ENCODE peak calls at places on chromosomes 2 and 18, in seven cellular contexts. O is HCT116, D is GM23248, V is hepatocyte, G is fibroblast of lung, N is PC-9, M is GM12878. C is an unnamed sample.

GRCh38 chr2:37802899-37803379 is 122.1 kb upstream of the RMDN2 start:
- DNase-seq in O (no peak), D (peak; percentile 89), V (peak; percentile 70), G (peak; percentile 90), N (peak; percentile 94), M (no peak), C (no peak)

GRCh38 chr18:78979682-78980278 is at the start of gene SALL3:
- DNase-seq in O (no peak), D (no peak), V (no peak), G (no peak), N (no peak), M (no peak), C (peak; percentile 74)

GRCh38 chr2:107633580-107634147 is 193.0 kb upstream of the RGPD4 start:
- DNase-seq in O (no peak), D (peak; percentile 91), V (no peak), G (peak; percentile 84), N (no peak), M (no peak), C (no peak)

GRCh38 chr2:168424112-168424951 is 31.7 kb upstream of the CERS6 start:
- DNase-seq in O (no peak), D (no peak), V (no peak), G (peak; percentile 82), N (no peak), M (no peak), C (no peak)

GRCh38 chr2:7956126-7956689 is 725.6 kb upstream of the ID2 start:
- DNase-seq in O (no peak), D (peak; percentile 38), V (peak; percentile 31), G (no peak), N (no peak), M (no peak), C (no peak)

GRCh38 chr2:29223257-29223656 is 108.0 kb downstream of the CLIP4 start:
- DNase-seq in O (no peak), D (no peak), V (no peak), G (no peak), N (no peak), M (no peak), C (no peak)

GRCh38 chr2:143474568-143474967 is 345.3 kb downstream of the ARHGAP15 start:
- DNase-seq in O (no peak), D (no peak), V (no peak), G (no peak), N (no peak), M (no peak), C (no peak)

GRCh38 chr2:238956676-238957075 is 108.8 kb downstream of the TWIST2 start:
- DNase-seq in O (no peak), D (no peak), V (peak; percentile 2), G (no peak), N (no peak), M (no peak), C (no peak)

GRCh38 chr2:85843543-85843942 is 45.2 kb downstream of the ST3GAL5 start:
- DNase-seq in O (no peak), D (no peak), V (no peak), G (no peak), N (no peak), M (no peak), C (peak; percentile 72)

GRCh38 chr18:43396266-43396665 is 119.0 kb upstream of the SYT4 start:
- DNase-seq in O (no peak), D (peak; percentile 41), V (peak; percentile 39), G (peak; percentile 35), N (no peak), M (no peak), C (peak; percentile 52)

GRCh38 chr18:59748628-59749360 is 51.6 kb upstream of the CCBE1 start:
- DNase-seq in O (peak; percentile 41), D (peak; percentile 96), V (no peak), G (peak; percentile 74), N (peak; percentile 71), M (no peak), C (no peak)

GRCh38 chr2:238094438-238095022 is 5.6 kb upstream of the ESPNL start:
- DNase-seq in O (no peak), D (no peak), V (no peak), G (no peak), N (no peak), M (no peak), C (no peak)

GRCh38 chr2:110804915-110805314 is 72.5 kb downstream of the ACOXL start:
- DNase-seq in O (no peak), D (no peak), V (no peak), G (no peak), N (no peak), M (peak; percentile 66), C (no peak)

GRCh38 chr2:144099746-144100438 is 420.0 kb downstream of the ZEB2 start:
- DNase-seq in O (no peak), D (peak; percentile 84), V (peak; percentile 28), G (peak; percentile 77), N (peak; percentile 36), M (no peak), C (peak; percentile 11)

GRCh38 chr18:79802298-79802697 is 4.6 kb downstream of the KCNG2 start:
- DNase-seq in O (no peak), D (no peak), V (no peak), G (no peak), N (no peak), M (no peak), C (no peak)

GRCh38 chr2:45180033-45180746 is 170.9 kb upstream of the SIX2 start:
- DNase-seq in O (no peak), D (no peak), V (no peak), G (peak; percentile 88), N (no peak), M (no peak), C (no peak)
- TF ChIP-seq EZH2 in O (no peak), D (no peak), V (no peak), G (no peak), N (no peak), M (no peak), C (no peak)

DNA sequence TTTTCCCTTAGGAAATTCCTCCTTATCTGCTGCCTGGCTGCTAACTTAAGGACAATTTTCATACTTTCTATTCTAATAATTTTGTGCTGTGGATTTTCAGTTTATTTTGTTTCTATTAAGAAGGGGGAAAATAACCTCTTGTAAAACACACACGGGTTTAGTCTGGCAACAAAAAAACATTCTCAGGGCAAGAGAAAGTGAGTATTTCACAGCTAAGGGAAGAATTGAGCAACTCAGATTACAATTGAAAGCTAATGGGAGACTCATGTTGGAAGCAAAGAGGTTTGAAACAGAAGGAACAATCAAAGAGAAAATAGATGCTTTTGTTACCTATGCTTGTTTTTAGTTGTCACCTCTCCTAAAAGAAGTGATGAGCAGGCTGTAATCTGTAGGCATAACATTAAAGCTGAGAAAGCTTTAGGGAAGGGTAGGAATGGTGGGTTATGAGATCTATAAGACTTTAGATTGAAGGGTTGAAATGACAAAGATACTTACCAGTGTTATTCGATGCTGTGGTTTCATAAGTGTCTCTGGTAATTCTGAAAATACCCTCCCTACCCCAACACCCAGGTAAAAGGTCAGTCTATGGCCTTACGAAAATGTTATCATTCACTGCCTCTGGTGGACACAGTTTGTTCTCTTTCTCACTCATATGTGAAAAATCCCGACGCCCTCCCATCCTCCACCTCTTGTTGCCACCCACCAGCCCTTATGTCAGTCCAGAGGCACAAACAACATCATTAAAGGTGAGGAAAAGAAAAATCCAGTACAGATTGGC is 510.9 kb downstream of the TXNL1 start:
- DNase-seq in O (no peak), D (peak; percentile 58), V (no peak), G (no peak), N (no peak), M (no peak), C (no peak)
- TF ChIP-seq EZH2 in O (no peak), D (no peak), V (no peak), G (no peak), N (no peak), M (no peak), C (no peak)

DNA sequence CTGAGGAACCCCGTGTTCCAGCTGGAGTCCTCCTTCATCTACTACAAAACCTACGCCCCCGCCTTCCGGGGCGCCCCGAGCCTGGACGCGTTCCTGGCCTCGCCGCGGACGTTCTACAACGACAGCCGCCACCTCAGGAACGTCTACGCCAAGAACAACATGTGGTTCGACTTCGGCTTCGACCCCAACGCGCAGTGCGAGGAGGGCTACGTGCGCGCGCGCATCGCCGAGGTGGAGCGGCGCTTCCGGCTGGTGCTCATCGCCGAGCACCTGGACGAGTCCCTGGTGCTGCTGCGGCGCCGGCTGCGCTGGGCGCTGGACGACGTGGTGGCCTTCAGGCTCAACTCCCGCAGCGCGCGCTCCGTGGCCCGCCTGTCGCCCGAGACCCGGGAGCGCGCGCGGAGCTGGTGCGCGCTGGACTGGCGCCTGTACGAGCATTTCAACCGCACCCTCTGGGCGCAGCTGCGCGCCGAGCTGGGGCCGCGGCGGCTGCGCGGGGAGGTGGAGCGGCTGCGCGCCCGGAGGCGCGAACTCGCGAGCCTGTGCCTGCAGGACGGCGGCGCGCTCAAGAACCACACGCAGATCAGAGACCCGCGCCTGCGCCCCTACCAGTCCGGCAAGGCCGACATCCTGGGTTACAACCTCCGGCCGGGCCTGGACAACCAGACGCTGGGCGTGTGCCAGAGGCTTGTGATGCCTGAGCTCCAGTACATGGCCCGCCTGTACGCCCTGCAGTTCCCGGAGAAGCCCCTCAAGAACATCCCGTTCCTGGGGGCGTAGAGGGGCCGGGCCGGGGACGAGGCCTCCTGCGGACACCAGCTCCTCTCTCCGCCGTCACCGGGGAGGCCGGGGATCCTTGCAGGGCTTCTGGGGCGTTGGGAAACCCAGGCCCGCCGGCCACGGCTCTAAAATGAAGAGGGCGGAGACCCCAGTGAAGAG is 5.3 kb upstream of the NEU4 start:
- DNase-seq in O (no peak), D (peak; percentile 60), V (peak; percentile 59), G (peak; percentile 32), N (no peak), M (no peak), C (peak; percentile 82)
- TF ChIP-seq EZH2 in O (no peak), D (no peak), V (no peak), G (no peak), N (no peak), M (no peak), C (no peak)

GRCh38 chr2:226333388-226333787 is 466.2 kb downstream of the IRS1 start:
- DNase-seq in O (no peak), D (no peak), V (no peak), G (no peak), N (no peak), M (no peak), C (no peak)
- TF ChIP-seq EZH2 in O (no peak), D (no peak), V (no peak), G (no peak), N (no peak), M (no peak), C (no peak)